ENCODE peak calls at places on chromosomes 13 and 19, in five cellular contexts. O is K562, C is SK-N-SH, I is GM12878, U is HCT116. X is an unnamed sample.

GRCh38 chr19:44776402-44777096 is 1.1 kb upstream of the CBLC start:
- DNase-seq in O (no peak), C (no peak), I (no peak), U (peak; percentile 73), X (no peak)

GRCh38 chr13:98143601-98144500 is 957 bp downstream of the FARP1 start:
- DNase-seq in O (no peak), C (peak; percentile 75), I (no peak), U (no peak), X (no peak)

GRCh38 chr13:40624338-40624737 is 42.1 kb downstream of the FOXO1 start:
- DNase-seq in O (no peak), C (peak; percentile 7), I (no peak), U (no peak), X (no peak)

GRCh38 chr13:90926459-90926858 is 421.0 kb upstream of the MIR17HG start:
- DNase-seq in O (no peak), C (no peak), I (no peak), U (no peak), X (no peak)

GRCh38 chr13:109840201-109840892 is 54.0 kb upstream of the IRS2 start:
- DNase-seq in O (no peak), C (no peak), I (no peak), U (peak; percentile 66), X (no peak)

GRCh38 chr13:27283906-27284523 is 13.4 kb downstream of the RASL11A start:
- DNase-seq in O (peak; percentile 12), C (peak; percentile 28), I (no peak), U (peak; percentile 15), X (no peak)

GRCh38 chr13:99321709-99322108 is 14.5 kb upstream of the GPR183 start:
- DNase-seq in O (no peak), C (no peak), I (no peak), U (no peak), X (no peak)

GRCh38 chr19:39218230-39219007 is 14.4 kb upstream of the SYCN start:
- DNase-seq in O (no peak), C (no peak), I (no peak), U (no peak), X (no peak)

GRCh38 chr13:38783992-38784875 is 97.4 kb downstream of the FREM2 start:
- DNase-seq in O (no peak), C (no peak), I (no peak), U (no peak), X (no peak)

GRCh38 chr19:35296644-35297514 is 4.9 kb downstream of the MAG start:
- DNase-seq in O (no peak), C (no peak), I (no peak), U (no peak), X (no peak)
- TF ChIP-seq ZBTB33 in O (peak; percentile 94), C (no peak), I (peak; percentile 99), U (no peak), X (no peak)

GRCh38 chr19:35013047-35013819 is 13.1 kb downstream of the GRAMD1A start:
- DNase-seq in O (peak; percentile 65), C (peak; percentile 94), I (no peak), U (no peak), X (peak; percentile 48)
- TF ChIP-seq ZBTB33 in O (peak; percentile 90), C (no peak), I (no peak), U (no peak), X (peak; percentile 85)

DNA sequence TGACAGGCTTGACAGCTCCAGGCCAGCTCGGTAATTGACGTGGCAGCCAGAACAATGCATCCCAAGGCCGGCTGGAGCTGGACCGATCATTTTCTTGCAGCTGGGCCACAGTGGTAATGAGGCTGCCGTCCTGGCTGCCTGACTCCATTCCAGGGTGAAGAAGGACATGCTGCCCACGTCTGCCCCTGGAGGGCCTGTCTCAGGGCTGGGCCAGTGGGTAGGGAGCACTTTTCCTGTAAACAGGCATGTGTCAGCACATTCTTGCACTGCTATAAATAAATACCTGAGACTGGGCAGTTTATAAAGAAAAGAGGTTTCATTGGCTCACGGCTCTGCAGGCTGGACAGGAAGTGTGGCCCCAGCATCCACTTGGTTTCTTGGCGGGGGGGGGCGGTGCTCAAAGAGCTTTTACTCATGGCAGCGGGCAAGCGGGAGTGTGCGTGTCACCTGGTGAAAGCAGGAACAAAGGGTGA is 38.1 kb upstream of the KCTD15 start:
- DNase-seq in O (no peak), C (no peak), I (no peak), U (no peak), X (no peak)
- TF ChIP-seq ZBTB33 in O (no peak), C (no peak), I (no peak), U (no peak), X (no peak)

GRCh38 chr19:15195381-15195964 is 5.3 kb downstream of the NOTCH3 start:
- DNase-seq in O (no peak), C (peak; percentile 94), I (no peak), U (no peak), X (no peak)
- TF ChIP-seq ZBTB33 in O (no peak), C (no peak), I (no peak), U (no peak), X (no peak)

DNA sequence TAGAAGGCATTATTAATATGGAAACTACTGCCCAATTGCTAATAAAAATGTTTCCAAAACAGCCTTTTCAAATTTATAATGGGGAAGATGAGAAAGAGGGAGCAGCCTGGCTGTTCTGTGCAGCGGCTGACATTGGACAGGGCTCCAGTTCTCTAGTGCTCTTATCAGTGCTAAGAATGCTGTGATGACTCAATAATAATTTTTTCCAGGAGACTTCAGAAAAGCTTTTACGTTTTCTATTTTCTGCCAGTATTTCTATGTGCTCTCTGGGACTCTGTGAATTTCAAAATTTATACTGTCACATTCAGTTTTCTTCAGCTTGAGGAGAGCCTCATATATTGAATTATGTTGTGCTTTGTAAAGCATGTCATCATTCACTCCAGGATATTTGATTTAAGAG is 209.6 kb downstream of the VWA8 start:
- DNase-seq in O (peak; percentile 41), C (no peak), I (no peak), U (no peak), X (no peak)
- TF ChIP-seq ZBTB33 in O (no peak), C (no peak), I (no peak), U (no peak), X (no peak)

X was measured in HepG2.